ENCODE peak calls at places on chromosomes 5 and 9, in six cellular contexts. One of them, this sample, is unnamed.
A peak's percentile ranks its signal among the peaks of the same experiment; 100 is the strongest.

GRCh38 chr9:125522328-125522725 is 184.7 kb downstream of the MAPKAP1 start:
- DNase-seq in endothelial cell of umbilical vein: peak; percentile 16
- DNase-seq in WTC11: no peak
- DNase-seq in kidney: no peak
- DNase-seq in cardiac fibroblast: peak; percentile 93
- DNase-seq in neural progenitor cell: no peak
- DNase-seq in this sample: no peak

GRCh38 chr5:6418679-6419276 is 29.9 kb upstream of the UBE2QL1 start:
- DNase-seq in endothelial cell of umbilical vein: no peak
- DNase-seq in WTC11: no peak
- DNase-seq in kidney: no peak
- DNase-seq in cardiac fibroblast: no peak
- DNase-seq in neural progenitor cell: no peak
- DNase-seq in this sample: no peak

GRCh38 chr9:36328798-36329411 is 70.7 kb upstream of the GNE start:
- DNase-seq in endothelial cell of umbilical vein: peak; percentile 78
- DNase-seq in WTC11: no peak
- DNase-seq in kidney: no peak
- DNase-seq in cardiac fibroblast: peak; percentile 87
- DNase-seq in neural progenitor cell: peak; percentile 68
- DNase-seq in this sample: no peak

GRCh38 chr9:70569070-70569772 is 154.8 kb upstream of the KLF9 start:
- DNase-seq in endothelial cell of umbilical vein: no peak
- DNase-seq in WTC11: no peak
- DNase-seq in kidney: no peak
- DNase-seq in cardiac fibroblast: peak; percentile 20
- DNase-seq in neural progenitor cell: no peak
- DNase-seq in this sample: no peak

GRCh38 chr9:129237195-129237611 is 59.1 kb upstream of the IER5L start:
- DNase-seq in endothelial cell of umbilical vein: peak; percentile 46
- DNase-seq in WTC11: no peak
- DNase-seq in kidney: peak; percentile 43
- DNase-seq in cardiac fibroblast: peak; percentile 63
- DNase-seq in neural progenitor cell: no peak
- DNase-seq in this sample: peak; percentile 29

GRCh38 chr9:8856686-8857329 is 1057.2 kb upstream of the DMAC1 start:
- DNase-seq in endothelial cell of umbilical vein: peak; percentile 26
- DNase-seq in WTC11: no peak
- DNase-seq in kidney: no peak
- DNase-seq in cardiac fibroblast: no peak
- DNase-seq in neural progenitor cell: peak; percentile 67
- DNase-seq in this sample: no peak

GRCh38 chr9:95552814-95553546 is 36.2 kb upstream of the PTCH1 start:
- DNase-seq in endothelial cell of umbilical vein: peak; percentile 16
- DNase-seq in WTC11: peak; percentile 52
- DNase-seq in kidney: no peak
- DNase-seq in cardiac fibroblast: peak; percentile 40
- DNase-seq in neural progenitor cell: peak; percentile 62
- DNase-seq in this sample: no peak

GRCh38 chr5:124741711-124742496 is 4.5 kb downstream of the ZNF608 start:
- DNase-seq in endothelial cell of umbilical vein: peak; percentile 64
- DNase-seq in WTC11: no peak
- DNase-seq in kidney: no peak
- DNase-seq in cardiac fibroblast: peak; percentile 84
- DNase-seq in neural progenitor cell: peak; percentile 91
- DNase-seq in this sample: no peak

GRCh38 chr5:112210430-112211005 is 208.6 kb downstream of the EPB41L4A start:
- DNase-seq in endothelial cell of umbilical vein: peak; percentile 63
- DNase-seq in WTC11: peak; percentile 38
- DNase-seq in kidney: no peak
- DNase-seq in cardiac fibroblast: peak; percentile 55
- DNase-seq in neural progenitor cell: peak; percentile 63
- DNase-seq in this sample: no peak

GRCh38 chr9:106954562-106954961 is 91.6 kb downstream of the ZNF462 start:
- DNase-seq in endothelial cell of umbilical vein: no peak
- DNase-seq in WTC11: no peak
- DNase-seq in kidney: no peak
- DNase-seq in cardiac fibroblast: peak; percentile 53
- DNase-seq in neural progenitor cell: no peak
- DNase-seq in this sample: no peak

GRCh38 chr5:17224858-17225436 is 7.5 kb downstream of the BASP1 start:
- DNase-seq in endothelial cell of umbilical vein: no peak
- DNase-seq in WTC11: no peak
- DNase-seq in kidney: no peak
- DNase-seq in cardiac fibroblast: peak; percentile 84
- DNase-seq in neural progenitor cell: no peak
- DNase-seq in this sample: no peak

GRCh38 chr5:20514145-20514544 is 526.1 kb upstream of the CDH18 start:
- DNase-seq in endothelial cell of umbilical vein: no peak
- DNase-seq in WTC11: no peak
- DNase-seq in kidney: no peak
- DNase-seq in cardiac fibroblast: no peak
- DNase-seq in neural progenitor cell: no peak
- DNase-seq in this sample: no peak

GRCh38 chr9:13049223-13049622 is 230.3 kb downstream of the MPDZ start:
- DNase-seq in endothelial cell of umbilical vein: no peak
- DNase-seq in WTC11: no peak
- DNase-seq in kidney: no peak
- DNase-seq in cardiac fibroblast: no peak
- DNase-seq in neural progenitor cell: peak; percentile 27
- DNase-seq in this sample: no peak

GRCh38 chr9:112063151-112063550 is 111.9 kb downstream of the SUSD1 start:
- DNase-seq in endothelial cell of umbilical vein: no peak
- DNase-seq in WTC11: no peak
- DNase-seq in kidney: no peak
- DNase-seq in cardiac fibroblast: no peak
- DNase-seq in neural progenitor cell: no peak
- DNase-seq in this sample: no peak

GRCh38 chr5:73640861-73641320 is 14.9 kb downstream of the ARHGEF28 start:
- DNase-seq in endothelial cell of umbilical vein: peak; percentile 79
- DNase-seq in WTC11: no peak
- DNase-seq in kidney: no peak
- DNase-seq in cardiac fibroblast: peak; percentile 72
- DNase-seq in neural progenitor cell: no peak
- DNase-seq in this sample: no peak

GRCh38 chr5:132485641-132486317 is 4.8 kb downstream of the IRF1 start:
- DNase-seq in endothelial cell of umbilical vein: no peak
- DNase-seq in WTC11: no peak
- DNase-seq in kidney: no peak
- DNase-seq in cardiac fibroblast: no peak
- DNase-seq in neural progenitor cell: no peak
- DNase-seq in this sample: peak; percentile 8

DNA sequence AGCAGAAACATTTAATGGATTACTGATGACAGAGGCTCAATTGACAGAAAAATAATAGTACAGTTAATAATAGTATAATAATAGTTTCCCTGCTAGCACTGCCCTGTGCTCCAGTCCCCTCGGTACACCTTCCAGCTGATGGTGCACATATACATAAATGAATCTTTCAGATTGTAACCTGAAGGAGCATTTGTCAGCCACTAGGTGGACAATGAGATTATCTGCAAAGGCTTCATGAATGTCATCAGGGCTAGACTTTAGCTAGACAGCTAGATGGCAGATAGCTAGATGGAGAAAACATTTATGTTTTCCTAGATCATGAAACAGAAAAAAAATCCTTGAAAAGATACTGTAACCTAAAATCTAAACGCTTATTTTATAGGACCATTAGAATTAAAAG is 304.4 kb upstream of the SMC2 start:
- DNase-seq in endothelial cell of umbilical vein: no peak
- DNase-seq in WTC11: no peak
- DNase-seq in kidney: no peak
- DNase-seq in cardiac fibroblast: peak; percentile 45
- DNase-seq in neural progenitor cell: peak; percentile 16
- DNase-seq in this sample: no peak
- TF ChIP-seq CTCF in endothelial cell of umbilical vein: no peak
- TF ChIP-seq CTCF in WTC11: no peak
- TF ChIP-seq CTCF in kidney: no peak
- TF ChIP-seq CTCF in cardiac fibroblast: peak; percentile 47
- TF ChIP-seq CTCF in neural progenitor cell: peak; percentile 46
- TF ChIP-seq CTCF in this sample: peak; percentile 60

GRCh38 chr5:77957931-77958476 is 181.9 kb upstream of the TBCA start:
- DNase-seq in endothelial cell of umbilical vein: no peak
- DNase-seq in WTC11: peak; percentile 53
- DNase-seq in kidney: peak; percentile 54
- DNase-seq in cardiac fibroblast: no peak
- DNase-seq in neural progenitor cell: peak; percentile 90
- DNase-seq in this sample: no peak
- TF ChIP-seq CTCF in endothelial cell of umbilical vein: no peak
- TF ChIP-seq CTCF in WTC11: no peak
- TF ChIP-seq CTCF in kidney: no peak
- TF ChIP-seq CTCF in cardiac fibroblast: no peak
- TF ChIP-seq CTCF in neural progenitor cell: peak; percentile 28
- TF ChIP-seq CTCF in this sample: peak; percentile 14

GRCh38 chr5:120450910-120451309 is 13.2 kb upstream of the PRR16 start:
- DNase-seq in endothelial cell of umbilical vein: no peak
- DNase-seq in WTC11: no peak
- DNase-seq in kidney: no peak
- DNase-seq in cardiac fibroblast: no peak
- DNase-seq in neural progenitor cell: no peak
- DNase-seq in this sample: peak; percentile 51

GRCh38 chr5:120449501-120449900 is 14.6 kb upstream of the PRR16 start:
- DNase-seq in endothelial cell of umbilical vein: no peak
- DNase-seq in WTC11: no peak
- DNase-seq in kidney: no peak
- DNase-seq in cardiac fibroblast: peak; percentile 55
- DNase-seq in neural progenitor cell: no peak
- DNase-seq in this sample: no peak

GRCh38 chr5:120446896-120447295 is 17.2 kb upstream of the PRR16 start:
- DNase-seq in endothelial cell of umbilical vein: peak; percentile 36
- DNase-seq in WTC11: no peak
- DNase-seq in kidney: no peak
- DNase-seq in cardiac fibroblast: peak; percentile 18
- DNase-seq in neural progenitor cell: no peak
- DNase-seq in this sample: no peak

GRCh38 chr5:120446068-120446492 is 18.0 kb upstream of the PRR16 start:
- DNase-seq in endothelial cell of umbilical vein: peak; percentile 96
- DNase-seq in WTC11: no peak
- DNase-seq in kidney: no peak
- DNase-seq in cardiac fibroblast: peak; percentile 93
- DNase-seq in neural progenitor cell: no peak
- DNase-seq in this sample: no peak

GRCh38 chr5:120447706-120448239 is 16.3 kb upstream of the PRR16 start:
- DNase-seq in endothelial cell of umbilical vein: peak; percentile 49
- DNase-seq in WTC11: no peak
- DNase-seq in kidney: no peak
- DNase-seq in cardiac fibroblast: peak; percentile 33
- DNase-seq in neural progenitor cell: no peak
- DNase-seq in this sample: no peak
- TF ChIP-seq CTCF in endothelial cell of umbilical vein: no peak
- TF ChIP-seq CTCF in WTC11: no peak
- TF ChIP-seq CTCF in kidney: no peak
- TF ChIP-seq CTCF in cardiac fibroblast: no peak
- TF ChIP-seq CTCF in neural progenitor cell: no peak
- TF ChIP-seq CTCF in this sample: peak; percentile 48

DNA sequence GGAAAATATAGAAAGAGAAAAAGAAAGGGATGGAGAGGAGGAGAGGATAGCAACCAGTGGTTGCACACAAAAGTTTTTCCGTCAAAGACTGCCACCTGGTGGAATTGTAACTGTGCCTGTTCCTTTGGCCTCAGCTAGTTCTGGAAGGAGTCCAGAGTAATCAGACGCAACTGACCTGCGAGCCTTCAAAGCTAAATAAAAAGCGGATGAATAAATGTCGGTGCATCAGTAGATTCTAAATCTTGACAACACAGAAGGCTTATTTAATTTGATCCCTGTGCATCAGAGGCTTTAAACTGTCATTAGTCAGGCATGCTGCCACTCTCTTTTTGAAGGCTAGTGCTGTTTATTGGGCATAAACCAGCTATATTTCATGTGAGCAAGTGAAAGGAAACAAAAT is 132.9 kb upstream of the ACO1 start:
- DNase-seq in endothelial cell of umbilical vein: peak; percentile 58
- DNase-seq in WTC11: peak; percentile 71
- DNase-seq in kidney: no peak
- DNase-seq in cardiac fibroblast: peak; percentile 69
- DNase-seq in neural progenitor cell: peak; percentile 74
- DNase-seq in this sample: no peak
- TF ChIP-seq CTCF in endothelial cell of umbilical vein: peak; percentile 46
- TF ChIP-seq CTCF in WTC11: peak; percentile 44
- TF ChIP-seq CTCF in kidney: peak; percentile 56
- TF ChIP-seq CTCF in cardiac fibroblast: peak; percentile 67
- TF ChIP-seq CTCF in neural progenitor cell: peak; percentile 84
- TF ChIP-seq CTCF in this sample: peak; percentile 86

DNA sequence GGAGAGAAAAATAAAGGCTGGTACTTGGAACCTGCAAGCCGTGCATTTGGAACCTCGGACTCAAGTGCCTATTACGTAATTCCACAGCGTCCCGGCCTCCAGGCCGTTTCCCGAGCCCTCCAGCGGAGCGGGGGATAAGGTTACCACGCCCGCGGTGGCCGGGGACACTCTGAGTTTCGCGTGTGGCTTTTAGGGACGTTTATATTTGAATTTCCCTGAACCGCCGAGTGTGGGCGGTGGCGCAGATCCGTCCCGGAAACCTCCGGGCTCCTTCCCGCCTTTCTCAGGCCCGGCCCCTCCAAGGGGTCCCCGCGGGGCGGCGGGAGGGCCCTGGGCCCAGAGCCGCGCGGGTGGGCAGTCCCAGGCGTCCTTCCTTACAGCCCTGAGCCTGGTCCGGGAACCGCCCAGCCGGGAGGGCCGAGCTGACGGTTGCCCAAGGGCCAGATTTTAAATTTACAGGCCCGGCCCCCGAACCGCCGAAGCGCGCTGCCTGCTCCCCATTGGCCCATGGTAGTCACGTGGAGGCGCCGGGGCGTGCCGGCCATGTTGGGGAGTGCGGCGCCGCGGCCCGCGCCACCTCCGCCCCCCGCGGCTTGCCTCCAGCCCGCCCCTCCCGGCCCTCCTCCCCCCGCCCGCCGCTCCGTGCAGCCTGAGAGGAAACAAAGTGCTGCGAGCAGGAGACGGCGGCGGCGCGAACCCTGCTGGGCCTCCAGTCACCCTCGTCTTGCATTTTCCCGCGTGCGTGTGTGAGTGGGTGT is at the start of gene LMNB1:
- DNase-seq in endothelial cell of umbilical vein: peak; percentile 95
- DNase-seq in WTC11: peak; percentile 97
- DNase-seq in kidney: peak; percentile 98
- DNase-seq in cardiac fibroblast: peak; percentile 96
- DNase-seq in neural progenitor cell: peak; percentile 98
- DNase-seq in this sample: peak; percentile 96
- TF ChIP-seq CTCF in endothelial cell of umbilical vein: no peak
- TF ChIP-seq CTCF in WTC11: no peak
- TF ChIP-seq CTCF in kidney: no peak
- TF ChIP-seq CTCF in cardiac fibroblast: no peak
- TF ChIP-seq CTCF in neural progenitor cell: no peak
- TF ChIP-seq CTCF in this sample: no peak

GRCh38 chr5:139847790-139848507 is 52.3 kb downstream of the PSD2 start:
- DNase-seq in endothelial cell of umbilical vein: peak; percentile 71
- DNase-seq in WTC11: peak; percentile 64
- DNase-seq in kidney: peak; percentile 90
- DNase-seq in cardiac fibroblast: peak; percentile 9
- DNase-seq in neural progenitor cell: peak; percentile 89
- DNase-seq in this sample: peak; percentile 58
- TF ChIP-seq CTCF in endothelial cell of umbilical vein: no peak
- TF ChIP-seq CTCF in WTC11: no peak
- TF ChIP-seq CTCF in kidney: no peak
- TF ChIP-seq CTCF in cardiac fibroblast: no peak
- TF ChIP-seq CTCF in neural progenitor cell: peak; percentile 11
- TF ChIP-seq CTCF in this sample: peak; percentile 50

GRCh38 chr5:157917909-157918809 is 59.2 kb upstream of the CLINT1 start:
- DNase-seq in endothelial cell of umbilical vein: peak; percentile 74
- DNase-seq in WTC11: peak; percentile 76
- DNase-seq in kidney: no peak
- DNase-seq in cardiac fibroblast: peak; percentile 84
- DNase-seq in neural progenitor cell: peak; percentile 77
- DNase-seq in this sample: no peak
- TF ChIP-seq CTCF in endothelial cell of umbilical vein: peak; percentile 57
- TF ChIP-seq CTCF in WTC11: peak; percentile 29
- TF ChIP-seq CTCF in kidney: peak; percentile 28
- TF ChIP-seq CTCF in cardiac fibroblast: peak; percentile 67
- TF ChIP-seq CTCF in neural progenitor cell: peak; percentile 70
- TF ChIP-seq CTCF in this sample: peak; percentile 80

This sample was measured in chondrocyte.